ENCODE peak calls at places on chromosome 12, in ten cellular contexts. M, E, G, K, I, O, P, T, Y and R are unnamed samples.

GRCh38 chr12:57872362-57872761 is 25.8 kb upstream of the CTDSP2 start:
- DNase-seq in M (no peak), E (no peak), G (no peak), K (no peak), I (no peak), O (no peak), P (no peak), T (no peak), Y (no peak), R (no peak)

GRCh38 chr12:43580601-43581000 is 28.6 kb upstream of the ADAMTS20 start:
- DNase-seq in M (no peak), E (no peak), G (no peak), K (no peak), I (no peak), O (no peak), P (no peak), T (no peak), Y (no peak), R (no peak)

GRCh38 chr12:124774462-124775167 is 89.0 kb downstream of the SCARB1 start:
- DNase-seq in M (no peak), E (no peak), G (no peak), K (peak; percentile 85), I (peak; percentile 92), O (no peak), P (no peak), T (no peak), Y (peak; percentile 48), R (no peak)

GRCh38 chr12:130335517-130336392 is 1.9 kb upstream of the PIWIL1 start:
- DNase-seq in M (peak; percentile 52), E (peak; percentile 52), G (peak; percentile 24), K (no peak), I (peak; percentile 39), O (no peak), P (no peak), T (peak; percentile 57), Y (no peak), R (no peak)

GRCh38 chr12:2588345-2588744 is 206.4 kb upstream of the FKBP4 start:
- DNase-seq in M (no peak), E (no peak), G (no peak), K (no peak), I (no peak), O (no peak), P (no peak), T (no peak), Y (no peak), R (no peak)

GRCh38 chr12:991350-992278 is 591 bp downstream of the ERC1 start:
- DNase-seq in M (no peak), E (peak; percentile 63), G (no peak), K (no peak), I (no peak), O (no peak), P (no peak), T (no peak), Y (no peak), R (peak; percentile 21)

GRCh38 chr12:132161796-132162507 is 17.7 kb downstream of the NOC4L start:
- DNase-seq in M (no peak), E (no peak), G (no peak), K (no peak), I (no peak), O (peak; percentile 43), P (no peak), T (no peak), Y (no peak), R (no peak)

GRCh38 chr12:90299121-90299520 is 590.5 kb upstream of the ATP2B1 start:
- DNase-seq in M (no peak), E (no peak), G (no peak), K (no peak), I (no peak), O (no peak), P (no peak), T (no peak), Y (no peak), R (no peak)

GRCh38 chr12:111343181-111343580 is 25.7 kb downstream of the PHETA1 start:
- DNase-seq in M (no peak), E (no peak), G (no peak), K (no peak), I (no peak), O (no peak), P (no peak), T (no peak), Y (no peak), R (no peak)

GRCh38 chr12:111340231-111340630 is 28.7 kb downstream of the PHETA1 start:
- DNase-seq in M (no peak), E (no peak), G (no peak), K (no peak), I (no peak), O (no peak), P (no peak), T (no peak), Y (no peak), R (no peak)

GRCh38 chr12:111342376-111342775 is 26.5 kb downstream of the PHETA1 start:
- DNase-seq in M (no peak), E (no peak), G (no peak), K (no peak), I (no peak), O (no peak), P (no peak), T (no peak), Y (no peak), R (no peak)

GRCh38 chr12:111339306-111339938 is 29.5 kb downstream of the PHETA1 start:
- DNase-seq in M (no peak), E (no peak), G (no peak), K (no peak), I (no peak), O (no peak), P (no peak), T (no peak), Y (no peak), R (no peak)

DNA sequence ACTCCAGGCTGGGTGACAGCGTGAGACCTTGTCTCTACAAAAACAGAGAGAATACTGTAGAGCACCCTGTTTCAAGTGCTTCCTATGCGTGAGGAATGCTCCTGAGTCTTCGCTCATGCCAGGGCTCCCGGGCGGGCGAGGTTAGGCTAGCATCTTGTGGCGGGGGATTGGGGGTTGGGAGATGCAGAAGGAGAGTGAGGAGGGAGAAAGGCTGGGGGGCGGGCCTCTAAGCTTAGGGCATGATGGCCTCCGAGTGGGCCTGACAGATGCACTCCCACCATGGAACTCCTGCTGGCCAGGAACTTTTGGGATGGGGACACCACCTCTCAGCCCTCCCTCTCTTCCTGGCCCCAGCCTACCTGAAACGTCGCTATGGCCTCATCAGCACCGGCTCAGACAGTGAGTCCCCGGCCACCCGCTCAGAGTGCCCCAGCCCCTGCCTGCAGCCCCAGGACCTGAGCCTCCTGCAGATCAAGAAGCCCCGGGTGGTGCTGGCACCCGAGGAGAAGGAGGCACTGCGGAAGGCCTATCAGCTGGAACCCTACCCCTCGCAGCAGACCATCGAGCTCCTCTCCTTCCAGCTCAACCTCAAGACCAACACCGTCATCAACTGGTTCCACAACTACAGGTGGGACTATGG is 27.3 kb downstream of the PHETA1 start:
- DNase-seq in M (no peak), E (no peak), G (no peak), K (no peak), I (no peak), O (no peak), P (no peak), T (no peak), Y (no peak), R (no peak)
- TF ChIP-seq CTCF in M (no peak), E (no peak), G (no peak), K (no peak), I (no peak), O (no peak), P (no peak), T (no peak), Y (no peak), R (no peak)

DNA sequence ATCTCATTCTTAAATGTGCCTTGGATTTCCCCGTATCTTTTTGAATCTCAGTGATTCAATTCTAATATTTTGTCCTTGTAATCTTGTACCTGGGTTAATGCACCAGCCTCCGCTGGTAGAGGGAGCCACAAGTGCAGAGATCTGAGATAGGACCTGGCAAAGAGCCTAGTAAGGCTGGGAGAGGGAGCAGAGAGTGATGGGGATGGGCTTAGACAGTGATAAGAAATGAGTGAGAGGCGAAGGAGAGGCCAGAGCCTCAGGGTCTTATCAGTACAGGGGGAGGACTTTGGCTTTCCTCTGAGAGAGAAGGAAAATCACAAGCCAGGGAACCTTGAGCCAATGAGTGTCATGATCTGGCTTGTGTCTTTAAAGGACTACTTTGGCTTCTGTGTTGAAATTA is 30.5 kb upstream of the LMNTD1 start:
- DNase-seq in M (no peak), E (peak; percentile 4), G (peak; percentile 14), K (no peak), I (no peak), O (no peak), P (no peak), T (no peak), Y (no peak), R (no peak)
- TF ChIP-seq CTCF in M (peak; percentile 12), E (no peak), G (no peak), K (no peak), I (no peak), O (no peak), P (no peak), T (no peak), Y (no peak), R (no peak)

GRCh38 chr12:118103231-118103600 is 595 bp downstream of the VSIG10 start:
- DNase-seq in M (no peak), E (peak; percentile 22), G (no peak), K (no peak), I (no peak), O (no peak), P (no peak), T (peak; percentile 56), Y (peak; percentile 18), R (peak; percentile 57)

GRCh38 chr12:118101051-118101450 is 2.8 kb downstream of the VSIG10 start:
- DNase-seq in M (no peak), E (no peak), G (no peak), K (no peak), I (no peak), O (no peak), P (no peak), T (no peak), Y (no peak), R (no peak)

GRCh38 chr12:118102070-118102469 is 1.7 kb downstream of the VSIG10 start:
- DNase-seq in M (peak; percentile 39), E (peak; percentile 89), G (no peak), K (no peak), I (peak; percentile 5), O (no peak), P (no peak), T (no peak), Y (no peak), R (no peak)

GRCh38 chr12:118102609-118103008 is 1.2 kb downstream of the VSIG10 start:
- DNase-seq in M (no peak), E (peak; percentile 29), G (no peak), K (no peak), I (no peak), O (no peak), P (no peak), T (no peak), Y (no peak), R (no peak)

DNA sequence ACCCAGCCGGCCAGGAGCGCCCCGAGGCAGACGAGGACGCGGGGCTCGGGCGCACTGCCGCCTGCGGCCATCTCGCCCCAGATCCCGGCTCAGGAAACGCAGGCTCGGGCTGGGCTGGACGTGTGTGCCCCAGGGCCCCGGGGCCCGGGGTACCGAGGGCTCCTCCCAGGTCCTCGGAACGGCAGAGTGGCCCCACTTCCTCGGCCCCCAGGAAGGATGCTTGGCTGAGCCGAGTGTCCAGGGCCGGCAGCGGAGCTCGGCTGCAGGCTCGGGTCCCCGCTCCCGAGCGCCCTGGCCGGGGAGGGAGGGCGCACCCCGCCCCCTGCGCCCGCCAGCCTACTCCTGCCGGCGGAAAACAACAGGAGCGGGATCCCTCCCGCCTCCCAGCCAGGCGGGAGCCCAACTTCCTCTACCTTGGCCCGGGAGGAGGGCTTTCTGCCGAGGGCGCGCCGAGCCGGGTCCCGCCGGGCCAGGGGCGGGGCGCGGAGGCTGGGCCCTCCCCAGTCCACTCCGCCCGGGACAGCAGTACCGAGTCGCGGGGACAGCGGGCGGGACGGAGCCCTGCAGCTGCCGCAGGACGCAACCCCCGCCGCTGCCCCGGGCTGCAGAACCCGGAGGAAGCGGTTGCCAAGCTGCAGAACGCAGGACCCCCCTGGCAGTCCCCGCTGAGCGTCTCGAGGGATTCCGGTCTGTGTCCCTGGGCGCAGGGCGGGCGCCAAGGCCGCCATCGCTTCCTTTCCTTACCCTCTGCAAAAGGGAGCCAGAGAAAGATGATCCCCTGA is at the start of gene VSIG10:
- DNase-seq in M (peak; percentile 71), E (peak; percentile 75), G (peak; percentile 76), K (peak; percentile 80), I (peak; percentile 50), O (peak; percentile 94), P (peak; percentile 86), T (peak; percentile 70), Y (peak; percentile 29), R (peak; percentile 67)
- TF ChIP-seq CTCF in M (no peak), E (no peak), G (no peak), K (no peak), I (peak; percentile 8), O (no peak), P (no peak), T (no peak), Y (no peak), R (no peak)

GRCh38 chr12:123151679-123152454 is 977 bp upstream of the PITPNM2 start:
- DNase-seq in M (no peak), E (no peak), G (no peak), K (no peak), I (no peak), O (no peak), P (no peak), T (peak; percentile 12), Y (no peak), R (no peak)
- TF ChIP-seq CTCF in M (no peak), E (no peak), G (no peak), K (no peak), I (no peak), O (no peak), P (no peak), T (no peak), Y (no peak), R (no peak)